ENCODE peak calls at places on chromosomes 16 and 17, in six cellular contexts. B is Calu3; Q is activated T-cell treated with anti-CD3 and anti-CD28 coated beads for 4 hours; M is ascending aorta; C is stimulated activated CD8-positive, alpha-beta memory T cell treated with anti-CD3 and anti-CD28 coated beads, Interleukin-7, amount 100 ng/mL, for 48 hours; G is mammary epithelial cell. I is an unnamed sample.

GRCh38 chr17:44916781-44917241 is 1.5 kb upstream of the GFAP start:
- DNase-seq in C (no peak), M (no peak), Q (no peak), G (peak; percentile 37), B (peak; percentile 75), I (peak; percentile 66)

GRCh38 chr17:46733837-46734516 is 84.5 kb downstream of the WNT3 start:
- DNase-seq in G (peak; percentile 79), B (no peak), M (no peak), Q (no peak), C (no peak), I (no peak)

GRCh38 chr16:49781401-49781800 is 74.5 kb downstream of the ZNF423 start:
- DNase-seq in Q (no peak), G (no peak), C (no peak), B (no peak), M (no peak), I (no peak)

GRCh38 chr17:36921131-36921851 is 16.0 kb upstream of the LHX1 start:
- DNase-seq in G (peak; percentile 96), M (no peak), Q (peak; percentile 49), B (peak; percentile 96), C (peak; percentile 74), I (no peak)

GRCh38 chr17:48269209-48269608 is 160.8 kb downstream of the SKAP1 start:
- DNase-seq in C (no peak), M (no peak), Q (no peak), G (no peak), B (no peak), I (no peak)

GRCh38 chr16:54287018-54287757 is 601 bp upstream of the IRX3 start:
- DNase-seq in C (no peak), G (no peak), B (no peak), Q (no peak), M (no peak), I (no peak)

GRCh38 chr17:35023538-35023937 is 40.0 kb downstream of the RFFL start:
- DNase-seq in G (peak; percentile 90), Q (no peak), C (no peak), M (no peak), B (no peak), I (no peak)

GRCh38 chr16:31711344-31711845 is 162.2 kb upstream of the ZNF267 start:
- DNase-seq in B (no peak), M (no peak), C (no peak), G (no peak), Q (no peak), I (no peak)

GRCh38 chr17:31156326-31156725 is 61.5 kb downstream of the NF1 start:
- DNase-seq in B (no peak), Q (no peak), G (no peak), M (no peak), C (no peak), I (no peak)

I was measured in suprapubic skin.